ENCODE peak calls at places on chromosome 20, in seven cellular contexts. L, Y, W, R, N, J and M are unnamed samples.

GRCh38 chr20:60581606-60582005 is 623.4 kb downstream of the CDH26 start:
- DNase-seq in L (no peak), Y (no peak), W (no peak), R (no peak), N (no peak), J (no peak), M (no peak)

GRCh38 chr20:36116813-36117441 is 37.6 kb upstream of the EPB41L1 start:
- DNase-seq in L (no peak), Y (peak), W (no peak), R (no peak), N (no peak), J (peak), M (no peak)

GRCh38 chr20:5126512-5127203 is at the start of gene CDS2:
- DNase-seq in L (peak), Y (peak), W (peak), R (peak), N (peak), J (peak), M (peak)

GRCh38 chr20:21103582-21104465 is 2.3 kb downstream of the LINC00237 start:
- DNase-seq in L (peak), Y (no peak), W (no peak), R (peak), N (peak), J (no peak), M (no peak)

GRCh38 chr20:47489448-47489872 is 12.2 kb upstream of the NCOA3 start:
- DNase-seq in L (no peak), Y (no peak), W (no peak), R (no peak), N (no peak), J (no peak), M (peak)

GRCh38 chr20:24158271-24158670 is 169.7 kb upstream of the GGTLC1 start:
- DNase-seq in L (no peak), Y (no peak), W (no peak), R (no peak), N (no peak), J (no peak), M (no peak)

GRCh38 chr20:10430000-10430466 is 4.0 kb downstream of the MKKS start:
- DNase-seq in L (no peak), Y (peak), W (no peak), R (no peak), N (no peak), J (no peak), M (no peak)

GRCh38 chr20:20373046-20373706 is 5.3 kb downstream of the INSM1 start:
- DNase-seq in L (no peak), Y (peak), W (no peak), R (no peak), N (no peak), J (no peak), M (peak)

GRCh38 chr20:8306916-8307315 is 174.8 kb downstream of the PLCB1 start:
- DNase-seq in L (peak), Y (no peak), W (no peak), R (no peak), N (no peak), J (no peak), M (no peak)
- H2AK5ac ChIP-seq in L (no peak), Y (no peak), W (no peak), R (no peak), N (no peak), J (no peak), M (no peak)

DNA sequence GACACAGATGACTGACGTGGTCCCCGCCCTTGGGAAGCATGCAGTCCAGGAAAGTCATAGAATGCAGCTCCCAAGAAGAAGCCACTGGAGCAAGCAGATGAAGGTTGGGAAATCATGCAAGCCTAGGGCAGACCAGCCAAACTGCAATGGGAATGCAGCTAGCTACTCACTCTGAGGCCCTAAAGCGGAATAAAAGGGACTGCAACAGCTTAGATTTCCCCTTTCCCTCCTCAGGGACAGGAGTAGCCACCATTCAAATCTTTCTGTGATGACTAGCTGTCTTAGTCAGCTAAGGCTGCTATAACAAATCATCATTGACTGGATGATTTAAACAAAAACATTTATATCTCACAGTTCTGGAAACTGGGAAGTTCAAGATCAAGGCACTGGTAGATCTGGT is 152.2 kb downstream of the MAFB start:
- DNase-seq in L (no peak), Y (no peak), W (no peak), R (no peak), N (no peak), J (peak), M (peak)
- H3K18ac ChIP-seq in L (no peak), Y (no peak), W (no peak), R (no peak), N (no peak), J (no peak), M (no peak)

GRCh38 chr20:37296371-37296770 is 6.9 kb downstream of the MANBAL start:
- DNase-seq in L (no peak), Y (no peak), W (no peak), R (no peak), N (no peak), J (peak), M (no peak)

GRCh38 chr20:37295001-37295400 is 5.5 kb downstream of the MANBAL start:
- DNase-seq in L (peak), Y (peak), W (no peak), R (no peak), N (no peak), J (peak), M (peak)

GRCh38 chr20:37297066-37297736 is 7.7 kb downstream of the MANBAL start:
- DNase-seq in L (no peak), Y (peak), W (no peak), R (no peak), N (no peak), J (peak), M (peak)

GRCh38 chr20:37294262-37294981 is 5.0 kb downstream of the MANBAL start:
- DNase-seq in L (no peak), Y (peak), W (no peak), R (no peak), N (no peak), J (peak), M (no peak)

DNA sequence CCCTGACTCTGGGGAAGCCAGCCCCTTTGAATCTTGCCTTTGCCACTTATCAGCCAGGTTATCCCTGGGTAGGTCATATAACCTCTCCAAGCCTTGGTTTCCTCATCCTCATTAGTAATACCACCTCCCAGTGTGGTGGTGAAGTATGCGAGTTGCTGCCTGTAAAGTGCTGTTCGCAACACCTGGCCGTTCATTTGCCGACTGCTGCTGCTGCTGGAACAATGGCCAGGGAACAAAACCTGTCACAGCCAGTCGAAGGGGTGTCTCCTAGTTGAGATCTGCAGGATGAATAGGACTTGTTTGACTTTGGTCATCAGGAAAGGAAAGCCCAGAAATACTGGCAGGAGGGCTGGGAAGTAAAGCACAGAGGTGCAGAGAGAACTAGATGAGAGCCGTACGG is 6.1 kb downstream of the MANBAL start:
- DNase-seq in L (peak), Y (no peak), W (no peak), R (no peak), N (no peak), J (no peak), M (peak)
- H3K9ac ChIP-seq in L (no peak), Y (no peak), W (no peak), R (no peak), N (no peak), J (peak), M (no peak)

GRCh38 chr20:44658810-44659209 is 7.3 kb upstream of the ADA start:
- DNase-seq in L (no peak), Y (no peak), W (no peak), R (no peak), N (no peak), J (no peak), M (no peak)
- H2AK5ac ChIP-seq in L (no peak), Y (no peak), W (no peak), R (no peak), N (no peak), J (no peak), M (no peak)

GRCh38 chr20:33541074-33541473 is 51.2 kb downstream of the CBFA2T2 start:
- DNase-seq in L (no peak), Y (no peak), W (no peak), R (no peak), N (no peak), J (no peak), M (no peak)

GRCh38 chr20:33540427-33540826 is 50.5 kb downstream of the CBFA2T2 start:
- DNase-seq in L (no peak), Y (no peak), W (no peak), R (no peak), N (no peak), J (no peak), M (no peak)

GRCh38 chr20:33539129-33539528 is 49.2 kb downstream of the CBFA2T2 start:
- DNase-seq in L (no peak), Y (peak), W (no peak), R (no peak), N (no peak), J (peak), M (no peak)

GRCh38 chr20:33545763-33546162 is 55.9 kb downstream of the CBFA2T2 start:
- DNase-seq in L (no peak), Y (no peak), W (no peak), R (no peak), N (no peak), J (no peak), M (no peak)

DNA sequence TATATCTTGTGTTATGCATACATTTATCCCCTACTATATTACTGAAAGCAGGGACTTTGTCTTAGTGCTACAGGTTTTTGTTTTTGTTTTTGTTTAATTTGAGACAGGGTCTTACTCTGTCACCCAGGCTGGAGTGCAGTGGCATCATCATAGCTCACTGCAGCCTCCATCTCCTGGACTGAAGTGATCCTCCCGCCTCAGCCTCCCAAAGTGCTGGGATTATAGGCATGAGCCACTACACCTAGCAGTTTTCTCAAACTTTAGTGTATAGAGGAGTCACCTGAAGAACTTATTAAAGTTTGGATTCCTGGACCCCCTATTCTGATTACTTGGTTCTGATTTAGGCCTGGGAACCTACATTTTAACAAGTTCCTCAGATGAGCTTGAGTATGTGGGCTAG is 51.9 kb downstream of the CBFA2T2 start:
- DNase-seq in L (no peak), Y (no peak), W (no peak), R (no peak), N (no peak), J (no peak), M (no peak)
- H3K18ac ChIP-seq in L (no peak), Y (no peak), W (no peak), R (no peak), N (no peak), J (no peak), M (no peak)

GRCh38 chr20:34129518-34130162 is 17.6 kb upstream of the EIF2S2 start:
- DNase-seq in L (peak), Y (peak), W (peak), R (peak), N (no peak), J (peak), M (peak)
- H3K9ac ChIP-seq in L (no peak), Y (no peak), W (no peak), R (no peak), N (no peak), J (peak), M (no peak)

GRCh38 chr20:33224399-33224798 is 7.2 kb downstream of the BPIFA3 start:
- DNase-seq in L (no peak), Y (no peak), W (no peak), R (no peak), N (no peak), J (no peak), M (no peak)
- H2AK5ac ChIP-seq in L (no peak), Y (no peak), W (no peak), R (no peak), N (no peak), J (no peak), M (no peak)

GRCh38 chr20:7196481-7196880 is 429.0 kb downstream of the BMP2 start:
- DNase-seq in L (no peak), Y (no peak), W (no peak), R (no peak), N (no peak), J (no peak), M (no peak)

GRCh38 chr20:7195704-7196103 is 428.2 kb downstream of the BMP2 start:
- DNase-seq in L (peak), Y (no peak), W (no peak), R (no peak), N (no peak), J (peak), M (no peak)

DNA sequence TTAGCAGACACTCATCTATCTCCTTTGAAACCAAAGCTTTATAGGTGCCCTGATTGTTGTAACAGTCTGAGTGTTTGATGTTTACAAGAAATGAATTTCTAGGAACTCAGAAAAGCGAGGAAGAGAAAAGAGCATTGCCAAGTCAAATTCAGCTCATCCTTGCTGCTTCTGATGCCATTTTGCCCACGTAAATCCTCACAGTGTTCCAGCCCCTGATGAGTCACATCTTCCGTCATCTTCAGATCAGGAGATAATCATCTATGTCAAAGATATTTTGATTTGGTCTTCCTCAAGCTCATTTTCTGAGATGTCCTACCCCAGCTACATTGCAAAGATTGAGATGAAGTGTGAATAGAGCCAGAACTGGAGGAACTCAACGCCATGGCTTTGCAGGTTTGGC is 426.2 kb downstream of the BMP2 start:
- DNase-seq in L (peak), Y (no peak), W (no peak), R (no peak), N (no peak), J (no peak), M (no peak)
- H3K18ac ChIP-seq in L (no peak), Y (no peak), W (no peak), R (no peak), N (no peak), J (no peak), M (no peak)